ENCODE peak calls at places on chromosomes 1 and 21, in seven cellular contexts. One of them, this sample, is unnamed.

GRCh38 chr1:20440785-20441200 is 45.2 kb downstream of the CAMK2N1 start:
- DNase-seq in PC-3: peak; percentile 69
- DNase-seq in IMR-90: peak; percentile 47
- DNase-seq in body of pancreas: peak; percentile 34
- DNase-seq in AG04450: no peak
- DNase-seq in stomach: peak; percentile 28
- DNase-seq in ovary: no peak
- DNase-seq in this sample: no peak

GRCh38 chr1:17549384-17549783 is 9.9 kb downstream of the ARHGEF10L start:
- DNase-seq in body of pancreas: no peak
- DNase-seq in IMR-90: no peak
- DNase-seq in ovary: no peak
- DNase-seq in AG04450: no peak
- DNase-seq in PC-3: no peak
- DNase-seq in stomach: no peak
- DNase-seq in this sample: no peak

GRCh38 chr1:107954719-107955415 is 10.1 kb downstream of the VAV3 start:
- DNase-seq in stomach: no peak
- DNase-seq in AG04450: no peak
- DNase-seq in PC-3: no peak
- DNase-seq in body of pancreas: no peak
- DNase-seq in IMR-90: no peak
- DNase-seq in ovary: no peak
- DNase-seq in this sample: no peak

GRCh38 chr1:202235856-202236837 is 42.5 kb downstream of the LGR6 start:
- DNase-seq in stomach: peak; percentile 74
- DNase-seq in AG04450: peak; percentile 85
- DNase-seq in IMR-90: peak; percentile 96
- DNase-seq in PC-3: peak; percentile 90
- DNase-seq in ovary: peak; percentile 43
- DNase-seq in body of pancreas: peak; percentile 77
- DNase-seq in this sample: peak; percentile 92

GRCh38 chr1:98221926-98222325 is 301.1 kb upstream of the DPYD start:
- DNase-seq in body of pancreas: no peak
- DNase-seq in IMR-90: no peak
- DNase-seq in stomach: no peak
- DNase-seq in AG04450: no peak
- DNase-seq in PC-3: no peak
- DNase-seq in ovary: no peak
- DNase-seq in this sample: no peak

GRCh38 chr1:198892065-198892464 is 253.2 kb downstream of the PTPRC start:
- DNase-seq in AG04450: peak; percentile 61
- DNase-seq in body of pancreas: no peak
- DNase-seq in IMR-90: peak; percentile 81
- DNase-seq in ovary: no peak
- DNase-seq in stomach: no peak
- DNase-seq in PC-3: peak; percentile 19
- DNase-seq in this sample: no peak

GRCh38 chr21:39094087-39094785 is 89.0 kb downstream of the PSMG1 start:
- DNase-seq in stomach: no peak
- DNase-seq in IMR-90: no peak
- DNase-seq in PC-3: no peak
- DNase-seq in AG04450: no peak
- DNase-seq in body of pancreas: peak; percentile 55
- DNase-seq in ovary: no peak
- DNase-seq in this sample: no peak

GRCh38 chr1:31791131-31791858 is 24.5 kb downstream of the SPOCD1 start:
- DNase-seq in IMR-90: no peak
- DNase-seq in ovary: no peak
- DNase-seq in PC-3: no peak
- DNase-seq in body of pancreas: no peak
- DNase-seq in stomach: no peak
- DNase-seq in AG04450: no peak
- DNase-seq in this sample: no peak

GRCh38 chr1:212368073-212368484 is 46.6 kb downstream of the PACC1 start:
- DNase-seq in ovary: no peak
- DNase-seq in IMR-90: peak; percentile 81
- DNase-seq in PC-3: peak; percentile 94
- DNase-seq in body of pancreas: peak; percentile 73
- DNase-seq in stomach: peak; percentile 64
- DNase-seq in AG04450: peak; percentile 47
- DNase-seq in this sample: peak; percentile 70

GRCh38 chr21:36474591-36474990 is 5.3 kb downstream of the CLDN14 start:
- DNase-seq in body of pancreas: no peak
- DNase-seq in IMR-90: no peak
- DNase-seq in PC-3: no peak
- DNase-seq in stomach: no peak
- DNase-seq in ovary: no peak
- DNase-seq in AG04450: no peak
- DNase-seq in this sample: no peak

GRCh38 chr1:9658186-9658585 is 6.7 kb downstream of the PIK3CD start:
- DNase-seq in stomach: no peak
- DNase-seq in IMR-90: no peak
- DNase-seq in body of pancreas: no peak
- DNase-seq in ovary: no peak
- DNase-seq in PC-3: no peak
- DNase-seq in AG04450: no peak
- DNase-seq in this sample: no peak

GRCh38 chr1:213724640-213725536 is 262.9 kb upstream of the PROX1 start:
- DNase-seq in ovary: no peak
- DNase-seq in body of pancreas: peak; percentile 73
- DNase-seq in stomach: no peak
- DNase-seq in PC-3: no peak
- DNase-seq in IMR-90: no peak
- DNase-seq in AG04450: no peak
- DNase-seq in this sample: no peak

GRCh38 chr1:33170351-33171274 is 11.2 kb downstream of the TRIM62 start:
- DNase-seq in IMR-90: no peak
- DNase-seq in ovary: no peak
- DNase-seq in stomach: no peak
- DNase-seq in AG04450: no peak
- DNase-seq in body of pancreas: no peak
- DNase-seq in PC-3: peak; percentile 22
- DNase-seq in this sample: no peak

GRCh38 chr21:28608646-28609045 is 384.0 kb downstream of the LTN1 start:
- DNase-seq in body of pancreas: no peak
- DNase-seq in IMR-90: no peak
- DNase-seq in AG04450: no peak
- DNase-seq in ovary: no peak
- DNase-seq in stomach: no peak
- DNase-seq in PC-3: no peak
- DNase-seq in this sample: no peak

GRCh38 chr1:58412071-58412580 is 134.4 kb downstream of the OMA1 start:
- DNase-seq in ovary: no peak
- DNase-seq in AG04450: no peak
- DNase-seq in IMR-90: peak; percentile 47
- DNase-seq in PC-3: peak; percentile 9
- DNase-seq in body of pancreas: no peak
- DNase-seq in stomach: no peak
- DNase-seq in this sample: no peak

GRCh38 chr1:87362063-87362833 is 33.6 kb downstream of the LMO4 start:
- DNase-seq in PC-3: no peak
- DNase-seq in IMR-90: no peak
- DNase-seq in body of pancreas: no peak
- DNase-seq in stomach: no peak
- DNase-seq in ovary: no peak
- DNase-seq in AG04450: no peak
- DNase-seq in this sample: no peak

GRCh38 chr1:107829083-107829771 is 135.8 kb downstream of the VAV3 start:
- DNase-seq in ovary: no peak
- DNase-seq in stomach: no peak
- DNase-seq in IMR-90: no peak
- DNase-seq in PC-3: no peak
- DNase-seq in body of pancreas: no peak
- DNase-seq in AG04450: no peak
- DNase-seq in this sample: no peak

GRCh38 chr1:97930472-97930871 is 9.6 kb upstream of the DPYD start:
- DNase-seq in stomach: no peak
- DNase-seq in body of pancreas: peak; percentile 3
- DNase-seq in ovary: no peak
- DNase-seq in PC-3: no peak
- DNase-seq in AG04450: no peak
- DNase-seq in IMR-90: no peak
- DNase-seq in this sample: no peak

DNA sequence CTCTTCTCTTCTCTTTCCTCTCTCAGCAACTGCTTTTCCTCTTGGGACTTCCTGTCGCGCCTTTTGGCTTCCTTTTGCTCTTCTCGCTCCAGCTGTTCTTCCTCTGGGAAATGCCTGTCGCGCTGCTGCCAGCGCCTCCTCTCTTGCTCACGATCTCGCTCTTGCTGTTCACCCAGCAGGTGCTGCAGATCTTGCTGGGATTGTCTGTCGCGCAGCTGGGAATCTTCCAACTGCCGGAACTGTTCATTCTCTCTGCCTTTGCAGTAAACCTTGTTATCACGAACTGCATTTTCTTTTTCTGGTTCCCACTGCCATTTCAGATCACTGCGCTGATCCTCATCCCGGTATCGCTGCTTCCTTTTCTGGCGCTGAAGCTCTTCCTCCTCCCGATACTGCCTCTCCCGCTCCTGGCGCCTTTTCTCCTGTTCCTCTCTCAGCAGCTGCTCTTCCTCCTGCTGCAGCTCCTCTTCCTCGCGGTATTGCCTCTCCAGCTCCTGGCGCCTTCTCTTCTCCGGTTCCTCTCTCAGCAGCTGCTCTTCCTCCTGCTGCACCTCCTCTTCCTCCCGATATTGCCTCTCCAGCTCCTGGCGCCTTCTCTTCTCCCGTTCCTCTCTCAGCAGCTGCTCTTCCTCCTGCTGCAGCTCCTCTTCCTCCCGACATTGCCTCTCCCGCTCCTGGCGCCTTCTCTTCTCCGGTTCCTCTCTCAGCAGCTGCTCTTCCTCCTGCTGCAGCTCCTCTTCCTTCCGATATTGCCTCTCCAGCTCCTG is 5.8 kb downstream of the TCHH start:
- DNase-seq in stomach: no peak
- DNase-seq in body of pancreas: no peak
- DNase-seq in PC-3: peak; percentile 44
- DNase-seq in ovary: no peak
- DNase-seq in IMR-90: peak; percentile 6
- DNase-seq in AG04450: no peak
- DNase-seq in this sample: no peak
- H3K27me3 ChIP-seq in stomach: peaks cover 100% of the 10 kb centered on the region
- H3K27me3 ChIP-seq in body of pancreas: no peaks in the 10 kb centered on the region
- H3K27me3 ChIP-seq in PC-3: peaks cover 98% of the 10 kb centered on the region
- H3K27me3 ChIP-seq in ovary: no peaks in the 10 kb centered on the region
- H3K27me3 ChIP-seq in IMR-90: peaks cover 61% of the 10 kb centered on the region
- H3K27me3 ChIP-seq in AG04450: peaks cover 79% of the 10 kb centered on the region
- H3K27me3 ChIP-seq in this sample: peaks cover 16% of the 10 kb centered on the region

DNA sequence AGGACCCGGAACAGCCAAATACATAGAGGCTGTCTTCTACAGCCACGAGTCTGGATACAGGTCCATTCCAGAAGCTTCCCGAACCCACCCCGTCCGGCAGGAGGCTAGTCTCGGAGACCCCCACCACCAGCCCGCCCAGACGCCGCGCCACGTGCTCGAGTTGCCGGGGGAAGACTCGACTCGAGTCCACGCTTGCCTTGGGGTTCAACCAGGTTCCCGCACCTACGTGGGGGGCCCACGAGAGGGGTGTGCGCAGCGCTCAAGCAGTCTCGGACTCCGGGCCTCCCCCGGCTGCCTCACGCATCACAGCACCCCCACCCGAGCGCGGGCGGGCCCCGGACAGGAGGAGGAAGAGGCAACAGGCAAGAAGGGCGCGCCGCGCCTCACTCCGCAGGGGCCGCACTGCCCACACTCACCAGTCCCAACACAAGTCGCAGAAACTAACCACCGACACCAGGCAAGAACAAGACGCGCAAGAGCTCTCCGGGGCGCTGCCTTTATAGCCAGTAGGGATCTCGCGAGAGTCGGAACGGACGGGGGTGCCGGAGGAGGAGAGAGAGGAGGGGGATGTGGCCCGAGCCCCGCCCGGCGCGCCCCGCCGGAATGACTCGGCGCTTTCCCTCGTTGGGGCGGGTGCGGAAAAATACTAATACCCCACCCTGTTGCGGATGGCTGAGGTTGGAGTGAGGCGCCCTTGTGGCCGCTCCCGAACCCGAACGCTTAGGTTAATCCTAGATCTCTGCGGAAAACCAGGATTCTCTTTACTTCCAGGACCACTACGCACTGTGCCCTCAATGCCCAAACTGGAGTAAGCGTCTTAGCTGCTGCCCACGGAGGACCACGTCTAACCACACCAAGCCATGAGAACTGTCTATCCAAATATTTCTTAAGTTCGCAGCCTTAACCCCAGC is at the start of gene PRDX1:
- DNase-seq in PC-3: peak; percentile 99
- DNase-seq in IMR-90: peak; percentile 94
- DNase-seq in body of pancreas: peak; percentile 96
- DNase-seq in stomach: peak; percentile 97
- DNase-seq in AG04450: peak; percentile 91
- DNase-seq in ovary: peak; percentile 99
- DNase-seq in this sample: peak; percentile 87
- TF ChIP-seq CTCF in PC-3: peak; percentile 17
- TF ChIP-seq CTCF in IMR-90: peak; percentile 14
- TF ChIP-seq CTCF in body of pancreas: peak; percentile 21
- TF ChIP-seq CTCF in stomach: no peak
- TF ChIP-seq CTCF in AG04450: peak; percentile 26
- TF ChIP-seq CTCF in ovary: peak; percentile 43
- TF ChIP-seq CTCF in this sample: no peak

DNA sequence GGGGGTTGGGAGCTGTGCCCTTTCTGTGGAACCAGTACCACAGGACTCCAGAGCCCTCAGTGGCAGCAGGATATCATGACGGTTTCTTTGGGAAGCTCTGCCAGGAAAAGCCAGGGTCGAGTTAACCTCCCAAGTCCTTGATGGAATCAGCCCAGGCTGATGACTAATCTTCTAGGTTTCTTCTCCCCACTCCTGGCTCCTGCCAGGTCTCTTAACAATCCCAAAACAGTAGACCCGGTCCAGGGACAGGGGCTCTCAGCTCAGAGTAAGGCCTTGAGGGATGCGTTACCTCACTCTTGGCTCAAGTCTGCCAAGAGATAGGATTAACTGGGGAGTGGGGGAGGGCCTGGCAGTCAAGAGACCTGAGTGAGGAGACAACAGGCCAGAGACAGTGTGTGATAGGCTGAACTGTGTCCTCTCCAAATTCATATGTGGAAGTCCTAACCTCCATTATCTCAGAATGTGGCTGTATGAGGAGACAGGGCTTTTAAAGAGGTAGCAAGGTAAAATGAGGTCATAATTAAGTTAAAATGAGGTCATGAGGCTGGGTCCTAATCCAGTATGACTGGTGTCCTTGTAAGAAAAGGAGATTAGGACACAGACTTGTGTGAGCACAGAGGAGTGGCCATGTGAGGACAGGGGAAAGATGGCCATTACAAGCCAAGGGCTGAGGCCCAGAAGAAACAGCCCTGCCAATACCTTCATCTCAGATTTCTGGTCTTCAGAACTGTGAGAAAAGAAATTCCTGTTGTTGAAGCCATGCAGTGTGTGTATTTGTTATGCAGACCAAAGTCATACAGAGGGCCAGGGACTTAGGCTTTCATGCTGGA is 95.0 kb downstream of the BEND5 start:
- DNase-seq in PC-3: peak; percentile 12
- DNase-seq in AG04450: no peak
- DNase-seq in ovary: peak; percentile 42
- DNase-seq in stomach: no peak
- DNase-seq in IMR-90: no peak
- DNase-seq in body of pancreas: no peak
- DNase-seq in this sample: peak; percentile 78
- H3K27ac ChIP-seq in PC-3: no peak overlapping the region
- H3K27ac ChIP-seq in AG04450: no peak overlapping the region
- H3K27ac ChIP-seq in ovary: peak overlapping the region; percentile 10
- H3K27ac ChIP-seq in stomach: no peak overlapping the region
- H3K27ac ChIP-seq in IMR-90: no peak overlapping the region
- H3K27ac ChIP-seq in body of pancreas: no peak overlapping the region
- H3K27ac ChIP-seq in this sample: peak overlapping the region; percentile 86

GRCh38 chr1:156849151-156849496 is 9.8 kb downstream of the INSRR start:
- DNase-seq in stomach: no peak
- DNase-seq in AG04450: no peak
- DNase-seq in body of pancreas: no peak
- DNase-seq in IMR-90: no peak
- DNase-seq in ovary: no peak
- DNase-seq in PC-3: no peak
- DNase-seq in this sample: no peak
- H3K27me3 ChIP-seq in stomach: peaks cover 83% of the 10 kb centered on the region
- H3K27me3 ChIP-seq in AG04450: peaks cover 79% of the 10 kb centered on the region
- H3K27me3 ChIP-seq in body of pancreas: no peaks in the 10 kb centered on the region
- H3K27me3 ChIP-seq in IMR-90: peaks cover 87% of the 10 kb centered on the region
- H3K27me3 ChIP-seq in ovary: no peaks in the 10 kb centered on the region
- H3K27me3 ChIP-seq in PC-3: no peaks in the 10 kb centered on the region
- H3K27me3 ChIP-seq in this sample: peaks cover 9% of the 10 kb centered on the region

This sample was measured in ascending aorta.